ENCODE peak calls at places on chromosome 10, in seven cellular contexts. C, J, W, Z, V, X and O are unnamed samples. For H3K36me3, the result is how much of the 10 kb centered on the place peaks cover.

GRCh38 chr10:117186832-117187615 is 10.3 kb upstream of the KCNK18 start:
- DNase-seq in C (no peak), W (no peak), X (no peak), V (no peak), J (no peak), Z (peak), O (no peak)

GRCh38 chr10:5889624-5890518 is at the start of the genes ANKRD16 and FBH1:
- DNase-seq in C (peak), X (peak), V (peak), Z (peak), W (peak), J (peak), O (peak)

GRCh38 chr10:117734626-117735405 is 192.3 kb downstream of the EMX2 start:
- DNase-seq in Z (no peak), X (no peak), W (no peak), J (no peak), V (no peak), C (no peak), O (no peak)

GRCh38 chr10:86829472-86829871 is 73.1 kb downstream of the BMPR1A start:
- DNase-seq in W (no peak), J (no peak), Z (no peak), C (no peak), X (no peak), V (no peak), O (no peak)

GRCh38 chr10:132229096-132229495 is 42.3 kb downstream of the DPYSL4 start:
- DNase-seq in V (no peak), Z (no peak), J (no peak), X (no peak), C (no peak), W (no peak), O (no peak)

GRCh38 chr10:127006453-127006852 is 101.2 kb downstream of the DOCK1 start:
- DNase-seq in X (no peak), Z (no peak), W (no peak), V (no peak), C (no peak), J (no peak), O (no peak)

GRCh38 chr10:46031648-46032532 is 1.5 kb upstream of the NCOA4 start:
- DNase-seq in J (no peak), X (no peak), C (no peak), V (no peak), W (no peak), Z (no peak), O (no peak)

GRCh38 chr10:112375721-112376577 is 2.0 kb downstream of the ACSL5 start:
- DNase-seq in J (peak), Z (peak), C (no peak), V (peak), X (peak), W (peak), O (peak)

GRCh38 chr10:104333037-104333727 is 5.1 kb downstream of the ITPRIP start:
- DNase-seq in W (no peak), C (no peak), X (peak), J (peak), Z (peak), V (no peak), O (no peak)

GRCh38 chr10:23099816-23100215 is 4.4 kb downstream of the MSRB2 start:
- DNase-seq in Z (no peak), X (no peak), C (no peak), W (peak), V (no peak), J (no peak), O (no peak)

GRCh38 chr10:19819419-19820033 is 3.3 kb downstream of the PLXDC2 start:
- DNase-seq in V (peak), C (no peak), X (peak), J (no peak), Z (peak), W (peak), O (no peak)

GRCh38 chr10:20596911-20597310 is 300.2 kb downstream of the NEBL start:
- DNase-seq in C (peak), Z (no peak), J (no peak), X (no peak), W (no peak), V (no peak), O (no peak)

GRCh38 chr10:80497187-80498038 is 40.3 kb upstream of the SH2D4B start:
- DNase-seq in V (peak), C (no peak), Z (peak), W (peak), X (peak), J (peak), O (no peak)

GRCh38 chr10:125148021-125148439 is 12.3 kb downstream of the CTBP2 start:
- DNase-seq in C (no peak), W (no peak), Z (no peak), X (peak), V (no peak), J (peak), O (no peak)

GRCh38 chr10:22504766-22505165 is 159.5 kb downstream of the SPAG6 start:
- DNase-seq in V (no peak), X (no peak), W (no peak), Z (no peak), J (no peak), C (no peak), O (no peak)

GRCh38 chr10:92432596-92432995 is 141.3 kb downstream of the IDE start:
- DNase-seq in J (no peak), X (no peak), C (no peak), Z (no peak), W (no peak), V (no peak), O (no peak)

GRCh38 chr10:28240400-28240799 is 62.5 kb downstream of the MPP7 start:
- DNase-seq in J (no peak), X (no peak), W (no peak), C (no peak), Z (no peak), V (no peak), O (no peak)

GRCh38 chr10:103124420-103125096 is 68.5 kb downstream of the NT5C2 start:
- DNase-seq in C (no peak), X (no peak), W (no peak), Z (no peak), V (no peak), J (no peak), O (no peak)

GRCh38 chr10:5858811-5859210 is 30.9 kb downstream of the ANKRD16 start:
- DNase-seq in Z (no peak), J (no peak), X (no peak), W (no peak), C (no peak), V (no peak), O (no peak)

GRCh38 chr10:130432850-130433249 is 296.7 kb downstream of the GLRX3 start:
- DNase-seq in J (no peak), W (no peak), V (no peak), Z (no peak), X (peak), C (no peak), O (no peak)

GRCh38 chr10:86411281-86411841 is 44.8 kb upstream of the GRID1 start:
- DNase-seq in X (peak), C (no peak), Z (peak), J (no peak), W (peak), V (peak), O (no peak)

GRCh38 chr10:101225846-101226361 is 3.4 kb downstream of the LBX1 start:
- DNase-seq in J (no peak), C (no peak), X (no peak), V (no peak), Z (no peak), W (no peak), O (no peak)

GRCh38 chr10:86169506-86170254 is 196.9 kb downstream of the GRID1 start:
- DNase-seq in V (no peak), J (no peak), X (peak), C (no peak), W (no peak), Z (no peak), O (no peak)

GRCh38 chr10:88194041-88194887 is 330.8 kb downstream of the PTEN start:
- DNase-seq in Z (peak), X (peak), J (no peak), V (no peak), W (no peak), C (no peak), O (no peak)

GRCh38 chr10:46287846-46288480 is 1.2 kb downstream of the ANTXRL start:
- DNase-seq in Z (no peak), X (peak), W (no peak), V (no peak), C (no peak), J (no peak), O (no peak)

GRCh38 chr10:97850446-97850845 is 803 bp downstream of the GOLGA7B start:
- DNase-seq in J (no peak), W (no peak), C (no peak), Z (peak), X (no peak), V (no peak), O (no peak)

GRCh38 chr10:46321770-46322169 is 35.0 kb downstream of the ANTXRL start:
- DNase-seq in C (no peak), J (no peak), Z (no peak), X (no peak), W (no peak), V (no peak), O (no peak)

GRCh38 chr10:73992899-73993788 is 4.8 kb upstream of the VCL start:
- DNase-seq in Z (no peak), W (no peak), J (no peak), X (no peak), V (no peak), C (no peak), O (no peak)

GRCh38 chr10:351770-352318 is 216.6 kb downstream of the ZMYND11 start:
- DNase-seq in J (no peak), Z (peak), V (no peak), X (no peak), W (no peak), C (no peak), O (no peak)

GRCh38 chr10:129775681-129776080 is 188.4 kb downstream of the EBF3 start:
- DNase-seq in V (no peak), J (no peak), W (no peak), X (no peak), C (no peak), Z (no peak), O (no peak)

GRCh38 chr10:4498763-4499251 is 327.2 kb upstream of the AKR1E2 start:
- DNase-seq in J (peak), V (peak), X (no peak), C (no peak), W (no peak), Z (no peak), O (no peak)

GRCh38 chr10:125849448-125849847 is 26.1 kb downstream of the BCCIP start:
- DNase-seq in V (no peak), Z (no peak), J (no peak), C (no peak), W (no peak), X (no peak), O (no peak)

GRCh38 chr10:80324086-80324485 is 32.5 kb downstream of the DYDC1 start:
- DNase-seq in V (no peak), W (no peak), J (no peak), X (no peak), Z (no peak), C (no peak), O (no peak)

GRCh38 chr10:113226404-113226803 is 276.4 kb downstream of the TCF7L2 start:
- DNase-seq in Z (peak), W (no peak), C (no peak), J (no peak), X (no peak), V (no peak), O (no peak)

GRCh38 chr10:84117683-84118394 is 21.5 kb upstream of the GHITM start:
- DNase-seq in W (no peak), Z (no peak), X (no peak), J (no peak), V (no peak), C (no peak), O (no peak)

GRCh38 chr10:60937784-60938654 is 6.0 kb downstream of the RHOBTB1 start:
- DNase-seq in V (no peak), J (no peak), W (no peak), X (no peak), Z (no peak), C (no peak), O (no peak)

DNA sequence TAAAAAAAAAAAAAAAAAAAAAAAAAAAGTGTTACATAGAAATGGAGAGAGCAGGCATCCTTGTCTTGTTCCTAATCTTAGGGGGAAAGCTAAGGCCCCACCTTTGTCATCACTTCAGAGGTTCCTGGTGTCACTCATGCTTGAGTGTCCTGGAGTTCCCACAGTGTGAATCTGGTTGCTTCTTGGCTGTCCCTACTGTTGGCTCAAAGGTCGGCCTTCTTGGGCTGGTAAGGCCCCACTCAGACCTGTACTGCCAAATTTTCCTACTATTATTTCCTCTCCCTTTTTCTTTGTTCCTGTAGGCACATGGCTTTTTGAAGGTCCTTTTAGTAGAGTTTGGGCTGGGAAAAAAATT is 21.5 kb downstream of the OPTN start:
- DNase-seq in J (no peak), W (no peak), X (no peak), C (no peak), V (no peak), Z (no peak), O (no peak)
- H3K36me3 ChIP-seq in J (under half), W (under half), X (half or more), C (under half), V (under half), Z (half or more), O (under half)

GRCh38 chr10:31466313-31466712 is 147.3 kb downstream of the ZEB1 start:
- DNase-seq in X (no peak), J (no peak), Z (no peak), V (no peak), W (no peak), C (no peak), O (no peak)
- H3K36me3 ChIP-seq in X (under half), J (under half), Z (half or more), V (under half), W (under half), C (under half), O (under half)

GRCh38 chr10:79142064-79142491 is 73.3 kb downstream of the ZMIZ1 start:
- DNase-seq in Z (no peak), V (no peak), J (no peak), W (no peak), X (no peak), C (no peak), O (no peak)
- H3K36me3 ChIP-seq in Z (under half), V (under half), J (under half), W (under half), X (under half), C (half or more), O (under half)

GRCh38 chr10:70872281-70872680 is 16.1 kb downstream of the PCBD1 start:
- DNase-seq in C (no peak), W (no peak), Z (no peak), X (peak), V (no peak), J (no peak), O (no peak)
- H3K36me3 ChIP-seq in C (half or more), W (under half), Z (under half), X (half or more), V (under half), J (under half), O (under half)

GRCh38 chr10:121828045-121828444 is 99.8 kb downstream of the ATE1 start:
- DNase-seq in X (no peak), C (no peak), J (no peak), W (no peak), Z (no peak), V (no peak), O (peak)
- H3K36me3 ChIP-seq in X (under half), C (under half), J (under half), W (under half), Z (under half), V (under half), O (under half)

DNA sequence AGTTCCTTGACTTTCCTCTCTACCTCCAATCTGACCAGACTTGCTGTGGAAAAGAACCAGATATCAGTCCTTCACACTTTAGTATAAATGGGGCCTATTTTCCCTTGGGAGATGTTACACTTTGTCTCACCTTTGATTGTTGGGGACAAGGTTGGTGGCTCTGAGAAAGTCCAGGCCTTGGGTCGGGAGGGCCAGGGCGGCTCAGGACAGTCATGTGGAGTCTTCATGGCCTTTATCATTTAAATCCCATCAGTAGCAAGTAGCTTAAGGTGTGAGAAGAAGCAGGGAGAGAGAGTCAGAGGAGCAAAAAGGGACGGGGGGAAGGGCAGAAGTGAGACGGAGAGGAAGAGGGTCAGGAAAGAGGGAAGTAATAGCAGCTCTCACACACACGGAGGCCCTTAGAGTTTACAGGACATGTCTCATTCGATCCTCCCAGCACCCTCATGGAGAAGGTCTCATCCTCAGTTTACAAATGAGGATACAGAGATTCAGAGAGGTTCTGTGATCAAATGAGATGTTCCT is 40.5 kb downstream of the TBATA start:
- DNase-seq in C (no peak), W (no peak), Z (no peak), X (no peak), V (no peak), J (no peak), O (no peak)
- H3K36me3 ChIP-seq in C (under half), W (under half), Z (under half), X (under half), V (under half), J (under half), O (under half)

GRCh38 chr10:33215635-33216034 is 118.8 kb downstream of the NRP1 start:
- DNase-seq in W (no peak), J (no peak), C (no peak), X (no peak), V (no peak), Z (no peak), O (no peak)

GRCh38 chr10:33212061-33212748 is 122.3 kb downstream of the NRP1 start:
- DNase-seq in C (no peak), Z (no peak), V (no peak), W (no peak), J (no peak), X (no peak), O (no peak)

GRCh38 chr10:33216661-33217427 is 117.6 kb downstream of the NRP1 start:
- DNase-seq in J (no peak), V (no peak), C (no peak), W (no peak), X (no peak), Z (no peak), O (no peak)

GRCh38 chr10:33215154-33215553 is 119.3 kb downstream of the NRP1 start:
- DNase-seq in C (no peak), Z (no peak), X (no peak), J (no peak), V (no peak), W (no peak), O (no peak)

DNA sequence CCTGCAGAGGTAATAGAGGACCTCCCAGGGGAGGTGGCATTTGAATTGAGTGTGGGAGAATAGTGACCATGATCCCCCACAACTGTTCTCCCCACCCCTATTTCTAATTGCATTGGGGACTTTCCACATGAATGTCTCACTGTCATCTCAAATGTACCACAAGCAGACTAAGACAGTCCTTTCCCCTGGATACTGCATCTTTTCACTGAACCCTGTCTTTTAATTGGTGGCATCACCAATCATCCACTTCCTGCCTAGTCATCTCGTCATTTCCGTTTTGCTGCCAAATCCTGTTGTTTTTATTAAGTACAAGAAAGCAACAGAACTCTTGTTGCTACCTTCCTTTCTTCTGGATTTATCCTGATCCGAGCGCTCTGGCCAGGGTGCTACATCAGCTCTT is 120.3 kb downstream of the NRP1 start:
- DNase-seq in X (no peak), W (no peak), J (no peak), Z (peak), C (no peak), V (no peak), O (peak)
- H3K36me3 ChIP-seq in X (under half), W (under half), J (under half), Z (under half), C (under half), V (under half), O (under half)

GRCh38 chr10:72204296-72204695 is 11.5 kb upstream of the ANAPC16 start:
- DNase-seq in J (no peak), C (no peak), V (no peak), X (no peak), W (no peak), Z (no peak), O (no peak)
- H3K36me3 ChIP-seq in J (under half), C (under half), V (under half), X (half or more), W (under half), Z (under half), O (under half)

DNA sequence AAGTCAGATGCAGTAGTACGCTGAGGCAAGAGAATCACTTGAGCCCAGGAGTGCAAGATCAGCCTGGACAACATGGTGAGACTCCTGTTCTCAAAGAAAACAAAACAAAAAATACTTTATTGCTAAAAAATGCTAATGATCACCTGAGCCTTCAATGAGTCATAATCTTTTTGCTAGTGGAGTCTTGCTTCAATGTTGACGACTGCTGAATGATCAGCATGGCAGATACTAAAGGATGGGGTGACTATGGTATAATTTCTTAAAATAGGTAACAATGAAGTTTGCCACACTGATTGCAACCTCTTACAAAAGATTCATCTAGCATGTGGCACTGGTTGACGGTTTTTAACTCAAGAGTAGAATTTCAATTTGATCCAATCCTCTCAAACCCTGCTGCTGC is 22.3 kb downstream of the NANOS1 start:
- DNase-seq in X (no peak), W (no peak), V (no peak), Z (no peak), C (no peak), J (no peak), O (no peak)
- H3K36me3 ChIP-seq in X (half or more), W (under half), V (half or more), Z (half or more), C (half or more), J (under half), O (under half)